ENCODE peak calls at places on chromosomes 4 and X, in nine cellular contexts. One of them, this sample, is unnamed.
A peak's percentile ranks its signal among the peaks of the same experiment; 100 is the strongest.

GRCh38 chr4:54550415-54551171 is 107.2 kb upstream of the KIT start:
- DNase-seq in EL: peak; percentile 68
- DNase-seq in AG08396: peak; percentile 43
- DNase-seq in Calu3: no peak
- DNase-seq in hippocampal formation: no peak
- DNase-seq in ELF-1: no peak
- DNase-seq in amniotic stem cell: peak; percentile 22
- DNase-seq in central memory CD4-positive, alpha-beta T cell: no peak
- DNase-seq in upper lobe of right lung: no peak
- DNase-seq in this sample: peak; percentile 83

GRCh38 chr4:55758081-55758480 is 61.5 kb upstream of the EXOC1L start:
- DNase-seq in EL: no peak
- DNase-seq in AG08396: no peak
- DNase-seq in Calu3: no peak
- DNase-seq in hippocampal formation: no peak
- DNase-seq in ELF-1: no peak
- DNase-seq in amniotic stem cell: no peak
- DNase-seq in central memory CD4-positive, alpha-beta T cell: no peak
- DNase-seq in upper lobe of right lung: no peak
- DNase-seq in this sample: no peak

GRCh38 chr4:82428526-82428968 is 1.7 kb downstream of the HNRNPDL start:
- DNase-seq in EL: no peak
- DNase-seq in AG08396: no peak
- DNase-seq in Calu3: no peak
- DNase-seq in hippocampal formation: no peak
- DNase-seq in ELF-1: peak; percentile 73
- DNase-seq in amniotic stem cell: no peak
- DNase-seq in central memory CD4-positive, alpha-beta T cell: no peak
- DNase-seq in upper lobe of right lung: no peak
- DNase-seq in this sample: no peak

GRCh38 chrX:45202171-45202570 is 1.5 kb upstream of the DIPK2B start:
- DNase-seq in EL: no peak
- DNase-seq in AG08396: no peak
- DNase-seq in Calu3: no peak
- DNase-seq in hippocampal formation: no peak
- DNase-seq in ELF-1: no peak
- DNase-seq in amniotic stem cell: no peak
- DNase-seq in central memory CD4-positive, alpha-beta T cell: no peak
- DNase-seq in upper lobe of right lung: no peak
- DNase-seq in this sample: no peak

GRCh38 chrX:45524805-45525204 is 324.1 kb upstream of the DIPK2B start:
- DNase-seq in EL: no peak
- DNase-seq in AG08396: no peak
- DNase-seq in Calu3: no peak
- DNase-seq in hippocampal formation: no peak
- DNase-seq in ELF-1: no peak
- DNase-seq in amniotic stem cell: no peak
- DNase-seq in central memory CD4-positive, alpha-beta T cell: no peak
- DNase-seq in upper lobe of right lung: no peak
- DNase-seq in this sample: no peak

GRCh38 chr4:138540056-138540800 is 298.1 kb upstream of the SLC7A11 start:
- DNase-seq in EL: peak; percentile 78
- DNase-seq in AG08396: peak; percentile 20
- DNase-seq in Calu3: no peak
- DNase-seq in hippocampal formation: no peak
- DNase-seq in ELF-1: no peak
- DNase-seq in amniotic stem cell: no peak
- DNase-seq in central memory CD4-positive, alpha-beta T cell: no peak
- DNase-seq in upper lobe of right lung: no peak
- DNase-seq in this sample: peak; percentile 48

GRCh38 chr4:3475041-3475712 is 12.1 kb downstream of the DOK7 start:
- DNase-seq in EL: no peak
- DNase-seq in AG08396: no peak
- DNase-seq in Calu3: no peak
- DNase-seq in hippocampal formation: no peak
- DNase-seq in ELF-1: no peak
- DNase-seq in amniotic stem cell: no peak
- DNase-seq in central memory CD4-positive, alpha-beta T cell: no peak
- DNase-seq in upper lobe of right lung: no peak
- DNase-seq in this sample: no peak

GRCh38 chr4:111230265-111230664 is 607.4 kb upstream of the PITX2 start:
- DNase-seq in EL: peak; percentile 15
- DNase-seq in AG08396: no peak
- DNase-seq in Calu3: no peak
- DNase-seq in hippocampal formation: no peak
- DNase-seq in ELF-1: no peak
- DNase-seq in amniotic stem cell: no peak
- DNase-seq in central memory CD4-positive, alpha-beta T cell: no peak
- DNase-seq in upper lobe of right lung: no peak
- DNase-seq in this sample: peak; percentile 28

GRCh38 chr4:15717126-15717525 is 14.3 kb downstream of the BST1 start:
- DNase-seq in EL: peak; percentile 84
- DNase-seq in AG08396: peak; percentile 36
- DNase-seq in Calu3: no peak
- DNase-seq in hippocampal formation: no peak
- DNase-seq in ELF-1: no peak
- DNase-seq in amniotic stem cell: no peak
- DNase-seq in central memory CD4-positive, alpha-beta T cell: no peak
- DNase-seq in upper lobe of right lung: no peak
- DNase-seq in this sample: peak; percentile 24

GRCh38 chrX:119062750-119063374 is 9.9 kb upstream of the CT47C1 start:
- DNase-seq in EL: no peak
- DNase-seq in AG08396: no peak
- DNase-seq in Calu3: no peak
- DNase-seq in hippocampal formation: no peak
- DNase-seq in ELF-1: peak; percentile 27
- DNase-seq in amniotic stem cell: no peak
- DNase-seq in central memory CD4-positive, alpha-beta T cell: no peak
- DNase-seq in upper lobe of right lung: no peak
- DNase-seq in this sample: peak; percentile 33

GRCh38 chr4:73762409-73762808 is 22.0 kb downstream of the CXCL8 start:
- DNase-seq in EL: no peak
- DNase-seq in AG08396: no peak
- DNase-seq in Calu3: no peak
- DNase-seq in hippocampal formation: no peak
- DNase-seq in ELF-1: no peak
- DNase-seq in amniotic stem cell: no peak
- DNase-seq in central memory CD4-positive, alpha-beta T cell: no peak
- DNase-seq in upper lobe of right lung: no peak
- DNase-seq in this sample: no peak

GRCh38 chrX:11667286-11667685 is 1.6 kb upstream of the ARHGAP6 start:
- DNase-seq in EL: peak; percentile 6
- DNase-seq in AG08396: no peak
- DNase-seq in Calu3: no peak
- DNase-seq in hippocampal formation: no peak
- DNase-seq in ELF-1: no peak
- DNase-seq in amniotic stem cell: no peak
- DNase-seq in central memory CD4-positive, alpha-beta T cell: no peak
- DNase-seq in upper lobe of right lung: no peak
- DNase-seq in this sample: no peak

GRCh38 chrX:3204606-3205005 is 141.8 kb downstream of the MXRA5 start:
- DNase-seq in EL: no peak
- DNase-seq in AG08396: no peak
- DNase-seq in Calu3: no peak
- DNase-seq in hippocampal formation: no peak
- DNase-seq in ELF-1: no peak
- DNase-seq in amniotic stem cell: no peak
- DNase-seq in central memory CD4-positive, alpha-beta T cell: no peak
- DNase-seq in upper lobe of right lung: no peak
- DNase-seq in this sample: no peak

GRCh38 chr4:55214172-55214571 is 88.8 kb upstream of the KDR start:
- DNase-seq in EL: peak; percentile 53
- DNase-seq in AG08396: no peak
- DNase-seq in Calu3: no peak
- DNase-seq in hippocampal formation: no peak
- DNase-seq in ELF-1: peak; percentile 21
- DNase-seq in amniotic stem cell: no peak
- DNase-seq in central memory CD4-positive, alpha-beta T cell: no peak
- DNase-seq in upper lobe of right lung: no peak
- DNase-seq in this sample: peak; percentile 18

GRCh38 chr4:21018817-21019216 is 318.6 kb downstream of the PACRGL start:
- DNase-seq in EL: no peak
- DNase-seq in AG08396: no peak
- DNase-seq in Calu3: no peak
- DNase-seq in hippocampal formation: no peak
- DNase-seq in ELF-1: no peak
- DNase-seq in amniotic stem cell: no peak
- DNase-seq in central memory CD4-positive, alpha-beta T cell: no peak
- DNase-seq in upper lobe of right lung: no peak
- DNase-seq in this sample: no peak

GRCh38 chr4:52574036-52574435 is 85.1 kb downstream of the USP46 start:
- DNase-seq in EL: peak; percentile 26
- DNase-seq in AG08396: no peak
- DNase-seq in Calu3: no peak
- DNase-seq in hippocampal formation: no peak
- DNase-seq in ELF-1: no peak
- DNase-seq in amniotic stem cell: no peak
- DNase-seq in central memory CD4-positive, alpha-beta T cell: no peak
- DNase-seq in upper lobe of right lung: no peak
- DNase-seq in this sample: no peak

GRCh38 chr4:1508161-1509160 is 102.2 kb upstream of the NKX1-1 start:
- DNase-seq in EL: no peak
- DNase-seq in AG08396: no peak
- DNase-seq in Calu3: no peak
- DNase-seq in hippocampal formation: no peak
- DNase-seq in ELF-1: no peak
- DNase-seq in amniotic stem cell: no peak
- DNase-seq in central memory CD4-positive, alpha-beta T cell: no peak
- DNase-seq in upper lobe of right lung: peak; percentile 59
- DNase-seq in this sample: no peak

GRCh38 chr4:46715468-46715867 is 193.6 kb downstream of the COX7B2 start:
- DNase-seq in EL: no peak
- DNase-seq in AG08396: no peak
- DNase-seq in Calu3: no peak
- DNase-seq in hippocampal formation: no peak
- DNase-seq in ELF-1: no peak
- DNase-seq in amniotic stem cell: no peak
- DNase-seq in central memory CD4-positive, alpha-beta T cell: no peak
- DNase-seq in upper lobe of right lung: no peak
- DNase-seq in this sample: no peak

GRCh38 chr4:186144596-186145569 is 40.4 kb downstream of the FAM149A start:
- DNase-seq in EL: peak; percentile 44
- DNase-seq in AG08396: peak; percentile 70
- DNase-seq in Calu3: peak; percentile 74
- DNase-seq in hippocampal formation: no peak
- DNase-seq in ELF-1: peak; percentile 69
- DNase-seq in amniotic stem cell: peak; percentile 43
- DNase-seq in central memory CD4-positive, alpha-beta T cell: no peak
- DNase-seq in upper lobe of right lung: peak; percentile 78
- DNase-seq in this sample: peak; percentile 28

This sample was measured in foreskin fibroblast.